ENCODE peak calls at places on chromosomes 3 and 15, in four cellular contexts. One of them, this sample, is unnamed.

GRCh38 chr3:158508481-158508880 is 62.5 kb upstream of the MLF1 start:
- DNase-seq in fibroblast of mammary gland: no peak
- DNase-seq in right cardiac atrium: no peak
- DNase-seq in fibroblast of lung: peak
- DNase-seq in this sample: no peak

GRCh38 chr15:100125627-100126231 is 216.0 kb downstream of the ADAMTS17 start:
- DNase-seq in fibroblast of mammary gland: peak
- DNase-seq in right cardiac atrium: peak
- DNase-seq in fibroblast of lung: no peak
- DNase-seq in this sample: no peak

GRCh38 chr3:67635806-67636205 is 18.6 kb downstream of the SUCLG2 start:
- DNase-seq in fibroblast of mammary gland: peak
- DNase-seq in right cardiac atrium: no peak
- DNase-seq in fibroblast of lung: peak
- DNase-seq in this sample: no peak

GRCh38 chr3:15606434-15606891 is 4.9 kb downstream of the BTD start:
- DNase-seq in fibroblast of mammary gland: peak
- DNase-seq in right cardiac atrium: no peak
- DNase-seq in fibroblast of lung: peak
- DNase-seq in this sample: peak

GRCh38 chr15:89628791-89629715 is 26.2 kb downstream of the KIF7 start:
- DNase-seq in fibroblast of mammary gland: no peak
- DNase-seq in right cardiac atrium: no peak
- DNase-seq in fibroblast of lung: no peak
- DNase-seq in this sample: no peak

GRCh38 chr3:46865034-46865507 is 1.8 kb upstream of the MYL3 start:
- DNase-seq in fibroblast of mammary gland: peak
- DNase-seq in right cardiac atrium: peak
- DNase-seq in fibroblast of lung: no peak
- DNase-seq in this sample: peak

GRCh38 chr3:57572096-57572495 is 16.0 kb downstream of the PDE12 start:
- DNase-seq in fibroblast of mammary gland: no peak
- DNase-seq in right cardiac atrium: no peak
- DNase-seq in fibroblast of lung: no peak
- DNase-seq in this sample: no peak

GRCh38 chr15:33795076-33795475 is 173.2 kb upstream of the CHRM5 start:
- DNase-seq in fibroblast of mammary gland: no peak
- DNase-seq in right cardiac atrium: no peak
- DNase-seq in fibroblast of lung: no peak
- DNase-seq in this sample: no peak

GRCh38 chr3:157786216-157786615 is 283.0 kb upstream of the VEPH1 start:
- DNase-seq in fibroblast of mammary gland: peak
- DNase-seq in right cardiac atrium: no peak
- DNase-seq in fibroblast of lung: peak
- DNase-seq in this sample: no peak

GRCh38 chr3:177358085-177358967 is 161.0 kb upstream of the TBL1XR1 start:
- DNase-seq in fibroblast of mammary gland: peak
- DNase-seq in right cardiac atrium: peak
- DNase-seq in fibroblast of lung: peak
- DNase-seq in this sample: peak

GRCh38 chr3:177356113-177356512 is 158.8 kb upstream of the TBL1XR1 start:
- DNase-seq in fibroblast of mammary gland: no peak
- DNase-seq in right cardiac atrium: no peak
- DNase-seq in fibroblast of lung: no peak
- DNase-seq in this sample: no peak

GRCh38 chr3:177359601-177360357 is 162.5 kb upstream of the TBL1XR1 start:
- DNase-seq in fibroblast of mammary gland: peak
- DNase-seq in right cardiac atrium: peak
- DNase-seq in fibroblast of lung: peak
- DNase-seq in this sample: peak

GRCh38 chr3:177358968-177359600 is 161.8 kb upstream of the TBL1XR1 start:
- DNase-seq in fibroblast of mammary gland: no peak
- DNase-seq in right cardiac atrium: peak
- DNase-seq in fibroblast of lung: peak
- DNase-seq in this sample: peak

GRCh38 chr3:177357352-177358084 is 160.2 kb upstream of the TBL1XR1 start:
- DNase-seq in fibroblast of mammary gland: peak
- DNase-seq in right cardiac atrium: no peak
- DNase-seq in fibroblast of lung: peak
- DNase-seq in this sample: peak
- H3K4me3 ChIP-seq in fibroblast of mammary gland: no peak
- H3K4me3 ChIP-seq in right cardiac atrium: no peak
- H3K4me3 ChIP-seq in fibroblast of lung: no peak
- H3K4me3 ChIP-seq in this sample: no peak

GRCh38 chr3:20060924-20061323 is 20.7 kb downstream of the KAT2B start:
- DNase-seq in fibroblast of mammary gland: peak
- DNase-seq in right cardiac atrium: no peak
- DNase-seq in fibroblast of lung: peak
- DNase-seq in this sample: no peak
- H3K4me3 ChIP-seq in fibroblast of mammary gland: no peak
- H3K4me3 ChIP-seq in right cardiac atrium: no peak
- H3K4me3 ChIP-seq in fibroblast of lung: no peak
- H3K4me3 ChIP-seq in this sample: no peak

GRCh38 chr15:98660055-98660454 is 11.7 kb downstream of the IGF1R start:
- DNase-seq in fibroblast of mammary gland: no peak
- DNase-seq in right cardiac atrium: no peak
- DNase-seq in fibroblast of lung: no peak
- DNase-seq in this sample: no peak

GRCh38 chr15:98655732-98656131 is 7.4 kb downstream of the IGF1R start:
- DNase-seq in fibroblast of mammary gland: no peak
- DNase-seq in right cardiac atrium: no peak
- DNase-seq in fibroblast of lung: no peak
- DNase-seq in this sample: no peak

GRCh38 chr15:98658831-98659699 is 10.7 kb downstream of the IGF1R start:
- DNase-seq in fibroblast of mammary gland: peak
- DNase-seq in right cardiac atrium: no peak
- DNase-seq in fibroblast of lung: no peak
- DNase-seq in this sample: peak

GRCh38 chr15:98654790-98655360 is 6.5 kb downstream of the IGF1R start:
- DNase-seq in fibroblast of mammary gland: no peak
- DNase-seq in right cardiac atrium: no peak
- DNase-seq in fibroblast of lung: no peak
- DNase-seq in this sample: no peak

GRCh38 chr15:98657721-98658120 is 9.4 kb downstream of the IGF1R start:
- DNase-seq in fibroblast of mammary gland: peak
- DNase-seq in right cardiac atrium: no peak
- DNase-seq in fibroblast of lung: peak
- DNase-seq in this sample: no peak
- H3K4me3 ChIP-seq in fibroblast of mammary gland: no peak
- H3K4me3 ChIP-seq in right cardiac atrium: no peak
- H3K4me3 ChIP-seq in fibroblast of lung: no peak
- H3K4me3 ChIP-seq in this sample: no peak

GRCh38 chr3:178558637-178559036 is 22.4 kb downstream of the KCNMB2 start:
- DNase-seq in fibroblast of mammary gland: no peak
- DNase-seq in right cardiac atrium: no peak
- DNase-seq in fibroblast of lung: no peak
- DNase-seq in this sample: no peak
- H3K4me3 ChIP-seq in fibroblast of mammary gland: no peak
- H3K4me3 ChIP-seq in right cardiac atrium: no peak
- H3K4me3 ChIP-seq in fibroblast of lung: no peak
- H3K4me3 ChIP-seq in this sample: no peak

GRCh38 chr3:29331035-29331434 is 50.2 kb downstream of the RBMS3 start:
- DNase-seq in fibroblast of mammary gland: no peak
- DNase-seq in right cardiac atrium: no peak
- DNase-seq in fibroblast of lung: no peak
- DNase-seq in this sample: no peak
- H3K4me3 ChIP-seq in fibroblast of mammary gland: no peak
- H3K4me3 ChIP-seq in right cardiac atrium: no peak
- H3K4me3 ChIP-seq in fibroblast of lung: no peak
- H3K4me3 ChIP-seq in this sample: no peak

DNA sequence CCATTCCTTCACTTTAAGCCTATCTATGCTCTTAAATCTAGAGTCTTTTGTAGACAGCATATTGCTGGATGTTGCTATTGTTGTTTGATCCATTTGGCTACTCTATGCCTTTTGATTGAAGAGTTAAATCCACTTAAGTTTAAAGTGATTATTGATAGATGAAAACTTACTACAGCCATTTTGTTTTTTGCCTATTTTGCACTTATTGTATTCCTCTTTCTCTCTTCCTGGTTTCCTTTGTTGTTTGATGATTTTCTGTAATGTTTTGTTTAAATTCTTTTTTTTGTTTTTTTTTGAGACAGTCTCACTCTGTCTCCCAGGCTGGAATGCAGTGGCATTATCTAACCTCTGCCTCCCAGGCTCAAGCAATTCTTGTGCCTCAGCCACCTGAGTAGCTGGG is 19.8 kb downstream of the IQCF6 start:
- DNase-seq in fibroblast of mammary gland: no peak
- DNase-seq in right cardiac atrium: no peak
- DNase-seq in fibroblast of lung: no peak
- DNase-seq in this sample: no peak
- H3K4me3 ChIP-seq in fibroblast of mammary gland: no peak
- H3K4me3 ChIP-seq in right cardiac atrium: no peak
- H3K4me3 ChIP-seq in fibroblast of lung: no peak
- H3K4me3 ChIP-seq in this sample: no peak

GRCh38 chr3:64290161-64290560 is 64.9 kb upstream of the PRICKLE2 start:
- DNase-seq in fibroblast of mammary gland: no peak
- DNase-seq in right cardiac atrium: no peak
- DNase-seq in fibroblast of lung: no peak
- DNase-seq in this sample: no peak

GRCh38 chr3:64291956-64292355 is 66.7 kb upstream of the PRICKLE2 start:
- DNase-seq in fibroblast of mammary gland: peak
- DNase-seq in right cardiac atrium: no peak
- DNase-seq in fibroblast of lung: peak
- DNase-seq in this sample: peak

GRCh38 chr3:64290864-64291263 is 65.6 kb upstream of the PRICKLE2 start:
- DNase-seq in fibroblast of mammary gland: peak
- DNase-seq in right cardiac atrium: no peak
- DNase-seq in fibroblast of lung: no peak
- DNase-seq in this sample: no peak

GRCh38 chr3:64289622-64290021 is 64.4 kb upstream of the PRICKLE2 start:
- DNase-seq in fibroblast of mammary gland: no peak
- DNase-seq in right cardiac atrium: no peak
- DNase-seq in fibroblast of lung: no peak
- DNase-seq in this sample: no peak

GRCh38 chr3:64291345-64291744 is 66.1 kb upstream of the PRICKLE2 start:
- DNase-seq in fibroblast of mammary gland: peak
- DNase-seq in right cardiac atrium: peak
- DNase-seq in fibroblast of lung: peak
- DNase-seq in this sample: peak
- H3K4me3 ChIP-seq in fibroblast of mammary gland: no peak
- H3K4me3 ChIP-seq in right cardiac atrium: no peak
- H3K4me3 ChIP-seq in fibroblast of lung: no peak
- H3K4me3 ChIP-seq in this sample: no peak

GRCh38 chr3:140941090-140941433 is 574 bp upstream of the SLC25A36 start:
- DNase-seq in fibroblast of mammary gland: peak
- DNase-seq in right cardiac atrium: no peak
- DNase-seq in fibroblast of lung: no peak
- DNase-seq in this sample: no peak

GRCh38 chr3:140942221-140943104 is 827 bp downstream of the SLC25A36 start:
- DNase-seq in fibroblast of mammary gland: peak
- DNase-seq in right cardiac atrium: peak
- DNase-seq in fibroblast of lung: peak
- DNase-seq in this sample: peak

GRCh38 chr3:140948460-140949249 is 7.0 kb downstream of the SLC25A36 start:
- DNase-seq in fibroblast of mammary gland: no peak
- DNase-seq in right cardiac atrium: no peak
- DNase-seq in fibroblast of lung: no peak
- DNase-seq in this sample: no peak

GRCh38 chr3:140941434-140942220 is at the start of gene SLC25A36:
- DNase-seq in fibroblast of mammary gland: peak
- DNase-seq in right cardiac atrium: peak
- DNase-seq in fibroblast of lung: peak
- DNase-seq in this sample: peak

DNA sequence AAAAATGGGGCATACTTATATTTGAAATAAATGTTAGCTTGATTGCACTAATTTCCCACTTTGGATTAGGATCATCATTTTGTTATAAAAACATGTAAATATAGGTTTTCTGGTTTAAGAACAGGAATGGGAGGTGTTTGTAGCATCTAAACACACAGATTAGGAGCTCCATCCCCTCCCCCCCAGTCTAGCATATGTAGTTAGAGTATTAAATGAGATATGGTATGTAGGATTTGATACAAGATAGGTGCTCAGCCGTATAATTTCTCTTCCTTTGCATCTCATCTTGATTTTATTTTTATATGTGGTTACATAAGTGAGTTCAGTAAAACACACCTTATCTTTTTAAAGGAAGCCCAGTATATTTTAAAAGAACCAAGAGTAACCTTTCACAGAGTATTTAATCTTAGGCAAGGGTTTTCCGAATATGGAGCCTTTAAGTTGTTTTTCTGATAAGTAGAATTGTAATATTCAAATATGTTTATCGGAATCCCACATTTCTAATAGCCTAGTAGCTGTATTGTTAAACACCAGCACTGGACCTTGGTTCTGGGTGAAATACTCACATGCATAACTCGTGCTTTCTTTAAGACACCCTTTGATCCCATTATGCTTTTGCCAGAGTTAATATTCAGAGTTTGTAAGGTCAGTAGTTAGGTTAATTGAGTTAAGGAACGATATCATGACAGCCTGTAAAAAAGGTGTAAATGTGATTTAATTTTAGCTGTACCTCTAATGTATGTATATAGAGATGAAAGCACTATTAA is 2.3 kb downstream of the SLC25A36 start:
- DNase-seq in fibroblast of mammary gland: no peak
- DNase-seq in right cardiac atrium: no peak
- DNase-seq in fibroblast of lung: no peak
- DNase-seq in this sample: no peak
- H3K4me3 ChIP-seq in fibroblast of mammary gland: peak
- H3K4me3 ChIP-seq in right cardiac atrium: peak
- H3K4me3 ChIP-seq in fibroblast of lung: peak
- H3K4me3 ChIP-seq in this sample: peak

GRCh38 chr15:48397841-48398240 is 66.6 kb downstream of the DUT start:
- DNase-seq in fibroblast of mammary gland: peak
- DNase-seq in right cardiac atrium: peak
- DNase-seq in fibroblast of lung: no peak
- DNase-seq in this sample: no peak

GRCh38 chr15:48393650-48394049 is 62.4 kb downstream of the DUT start:
- DNase-seq in fibroblast of mammary gland: peak
- DNase-seq in right cardiac atrium: peak
- DNase-seq in fibroblast of lung: peak
- DNase-seq in this sample: no peak

GRCh38 chr15:48394172-48394571 is 62.9 kb downstream of the DUT start:
- DNase-seq in fibroblast of mammary gland: no peak
- DNase-seq in right cardiac atrium: peak
- DNase-seq in fibroblast of lung: no peak
- DNase-seq in this sample: no peak

GRCh38 chr15:48396020-48396419 is 64.8 kb downstream of the DUT start:
- DNase-seq in fibroblast of mammary gland: no peak
- DNase-seq in right cardiac atrium: no peak
- DNase-seq in fibroblast of lung: no peak
- DNase-seq in this sample: no peak

DNA sequence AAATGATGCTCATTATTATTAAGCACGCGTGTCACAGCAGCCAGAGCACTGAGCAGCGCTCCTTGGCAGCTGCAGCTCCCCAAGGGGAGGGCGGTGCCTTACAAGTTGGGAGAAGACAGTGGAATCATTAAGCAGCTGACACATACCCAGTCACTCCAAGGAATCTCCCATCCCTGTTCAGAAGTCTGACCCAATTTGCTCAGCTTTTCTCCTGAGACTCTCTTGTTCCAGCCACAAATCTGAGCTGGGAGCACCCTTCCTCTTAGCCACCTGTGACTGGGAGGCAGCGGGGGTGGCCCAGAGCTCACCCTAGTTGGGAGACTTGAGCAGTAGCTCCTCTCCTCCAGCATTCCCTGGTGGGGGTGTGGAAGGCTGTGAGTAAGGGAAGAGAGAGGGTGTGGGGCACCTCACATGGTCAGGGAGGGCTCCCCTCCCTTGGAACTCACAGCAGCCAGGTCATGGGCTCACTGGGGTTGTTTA is 64.3 kb downstream of the DUT start:
- DNase-seq in fibroblast of mammary gland: peak
- DNase-seq in right cardiac atrium: peak
- DNase-seq in fibroblast of lung: peak
- DNase-seq in this sample: no peak
- H3K4me3 ChIP-seq in fibroblast of mammary gland: no peak
- H3K4me3 ChIP-seq in right cardiac atrium: no peak
- H3K4me3 ChIP-seq in fibroblast of lung: no peak
- H3K4me3 ChIP-seq in this sample: no peak